ENCODE peak calls at places on chromosomes 13 and 19, in five cellular contexts. One of them, this sample, is unnamed.

GRCh38 chr19:51136891-51137551 is 5.1 kb upstream of the SIGLEC7 start:
- DNase-seq in H1: no peak
- DNase-seq in neuronal stem cell: no peak
- DNase-seq in H9: no peak
- DNase-seq in mesenchymal stem cell: no peak
- DNase-seq in this sample: peak

GRCh38 chr13:20609145-20609544 is 42.2 kb downstream of the IFT88 start:
- DNase-seq in H1: no peak
- DNase-seq in neuronal stem cell: no peak
- DNase-seq in H9: no peak
- DNase-seq in mesenchymal stem cell: peak
- DNase-seq in this sample: peak

GRCh38 chr19:20661150-20661819 is at the start of gene ZNF626:
- DNase-seq in H1: peak
- DNase-seq in neuronal stem cell: peak
- DNase-seq in H9: peak
- DNase-seq in mesenchymal stem cell: peak
- DNase-seq in this sample: peak

GRCh38 chr19:46221981-46222610 is 7.4 kb upstream of the IGFL1 start:
- DNase-seq in H1: peak
- DNase-seq in neuronal stem cell: no peak
- DNase-seq in H9: peak
- DNase-seq in mesenchymal stem cell: peak
- DNase-seq in this sample: peak

GRCh38 chr19:33177417-33177976 is 16.6 kb upstream of the LRP3 start:
- DNase-seq in H1: peak
- DNase-seq in neuronal stem cell: no peak
- DNase-seq in H9: no peak
- DNase-seq in mesenchymal stem cell: peak
- DNase-seq in this sample: peak

GRCh38 chr13:112688560-112689497 is 1.0 kb upstream of the ATP11A start:
- DNase-seq in H1: peak
- DNase-seq in neuronal stem cell: no peak
- DNase-seq in H9: peak
- DNase-seq in mesenchymal stem cell: peak
- DNase-seq in this sample: no peak

GRCh38 chr13:113855931-113856715 is 7.8 kb downstream of the GAS6 start:
- DNase-seq in H1: peak
- DNase-seq in neuronal stem cell: no peak
- DNase-seq in H9: no peak
- DNase-seq in mesenchymal stem cell: no peak
- DNase-seq in this sample: no peak

GRCh38 chr19:39293394-39293793 is 2.8 kb upstream of the IFNL1 start:
- DNase-seq in H1: no peak
- DNase-seq in neuronal stem cell: no peak
- DNase-seq in H9: no peak
- DNase-seq in mesenchymal stem cell: no peak
- DNase-seq in this sample: no peak

GRCh38 chr19:33261511-33262192 is 36.0 kb upstream of the SLC7A10 start:
- DNase-seq in H1: no peak
- DNase-seq in neuronal stem cell: no peak
- DNase-seq in H9: no peak
- DNase-seq in mesenchymal stem cell: no peak
- DNase-seq in this sample: no peak

GRCh38 chr19:9791552-9792181 is 23.1 kb upstream of the ZNF846 start:
- DNase-seq in H1: peak
- DNase-seq in neuronal stem cell: peak
- DNase-seq in H9: peak
- DNase-seq in mesenchymal stem cell: peak
- DNase-seq in this sample: peak

GRCh38 chr13:113869263-113869662 is 5.4 kb upstream of the GAS6 start:
- DNase-seq in H1: no peak
- DNase-seq in neuronal stem cell: no peak
- DNase-seq in H9: no peak
- DNase-seq in mesenchymal stem cell: no peak
- DNase-seq in this sample: no peak

GRCh38 chr19:13963603-13964105 is 11.3 kb downstream of the DCAF15 start:
- DNase-seq in H1: no peak
- DNase-seq in neuronal stem cell: no peak
- DNase-seq in H9: peak
- DNase-seq in mesenchymal stem cell: no peak
- DNase-seq in this sample: no peak

GRCh38 chr19:5358173-5358800 is 17.7 kb upstream of the PTPRS start:
- DNase-seq in H1: no peak
- DNase-seq in neuronal stem cell: no peak
- DNase-seq in H9: no peak
- DNase-seq in mesenchymal stem cell: no peak
- DNase-seq in this sample: peak

GRCh38 chr13:48000559-48001126 is 430 bp downstream of the SUCLA2 start:
- DNase-seq in H1: no peak
- DNase-seq in neuronal stem cell: no peak
- DNase-seq in H9: peak
- DNase-seq in mesenchymal stem cell: no peak
- DNase-seq in this sample: no peak
- H4K91ac ChIP-seq in H1: no peak
- H4K91ac ChIP-seq in neuronal stem cell: peak
- H4K91ac ChIP-seq in H9: no peak
- H4K91ac ChIP-seq in mesenchymal stem cell: peak
- H4K91ac ChIP-seq in this sample: peak

DNA sequence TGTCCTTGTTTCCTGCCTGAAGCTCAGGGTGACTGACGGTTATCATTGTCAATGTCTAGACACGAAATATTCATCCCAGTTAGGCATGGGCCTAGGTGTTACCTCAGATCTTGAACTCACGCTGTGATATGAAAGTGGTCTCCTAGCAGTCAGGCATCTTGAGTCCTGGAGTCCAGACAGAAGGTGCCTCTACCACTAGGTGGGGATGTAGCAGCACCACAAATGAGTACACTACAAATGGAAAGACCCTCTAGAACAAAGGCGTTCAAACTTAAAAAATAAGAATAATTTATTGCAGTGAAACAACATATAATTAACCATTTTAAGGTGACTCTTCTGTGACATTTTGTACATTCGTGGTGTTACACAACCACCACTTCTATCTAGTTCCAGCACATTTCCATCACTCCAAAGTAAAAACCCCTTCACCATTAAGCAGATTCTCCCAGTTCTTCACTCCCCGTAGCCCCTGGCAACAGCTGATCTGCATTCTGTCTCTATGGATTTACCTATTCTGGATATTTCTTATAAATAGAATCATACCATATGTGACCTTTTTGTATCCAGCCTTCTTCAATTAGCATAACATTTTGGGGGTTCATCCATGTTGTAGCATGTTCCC is 11.9 kb upstream of the FRY start:
- DNase-seq in H1: no peak
- DNase-seq in neuronal stem cell: peak
- DNase-seq in H9: peak
- DNase-seq in mesenchymal stem cell: peak
- DNase-seq in this sample: peak
- H2BK12ac ChIP-seq in H1: no peak
- H2BK12ac ChIP-seq in neuronal stem cell: no peak
- H2BK12ac ChIP-seq in H9: no peak
- H2BK12ac ChIP-seq in mesenchymal stem cell: no peak
- H2BK12ac ChIP-seq in this sample: no peak

GRCh38 chr19:2574478-2574931 is 98.6 kb downstream of the GADD45B start:
- DNase-seq in H1: no peak
- DNase-seq in neuronal stem cell: no peak
- DNase-seq in H9: no peak
- DNase-seq in mesenchymal stem cell: no peak
- DNase-seq in this sample: no peak
- H4K91ac ChIP-seq in H1: no peak
- H4K91ac ChIP-seq in neuronal stem cell: no peak
- H4K91ac ChIP-seq in H9: no peak
- H4K91ac ChIP-seq in mesenchymal stem cell: peak
- H4K91ac ChIP-seq in this sample: peak

GRCh38 chr13:74889321-74889720 is 592.6 kb downstream of the TBC1D4 start:
- DNase-seq in H1: no peak
- DNase-seq in neuronal stem cell: no peak
- DNase-seq in H9: no peak
- DNase-seq in mesenchymal stem cell: peak
- DNase-seq in this sample: no peak
- H2BK12ac ChIP-seq in H1: no peak
- H2BK12ac ChIP-seq in neuronal stem cell: no peak
- H2BK12ac ChIP-seq in H9: no peak
- H2BK12ac ChIP-seq in mesenchymal stem cell: no peak
- H2BK12ac ChIP-seq in this sample: no peak

GRCh38 chr13:52158629-52159158 is 703 bp downstream of the NEK3 start:
- DNase-seq in H1: no peak
- DNase-seq in neuronal stem cell: no peak
- DNase-seq in H9: no peak
- DNase-seq in mesenchymal stem cell: peak
- DNase-seq in this sample: peak
- H4K91ac ChIP-seq in H1: no peak
- H4K91ac ChIP-seq in neuronal stem cell: no peak
- H4K91ac ChIP-seq in H9: no peak
- H4K91ac ChIP-seq in mesenchymal stem cell: peak
- H4K91ac ChIP-seq in this sample: peak

DNA sequence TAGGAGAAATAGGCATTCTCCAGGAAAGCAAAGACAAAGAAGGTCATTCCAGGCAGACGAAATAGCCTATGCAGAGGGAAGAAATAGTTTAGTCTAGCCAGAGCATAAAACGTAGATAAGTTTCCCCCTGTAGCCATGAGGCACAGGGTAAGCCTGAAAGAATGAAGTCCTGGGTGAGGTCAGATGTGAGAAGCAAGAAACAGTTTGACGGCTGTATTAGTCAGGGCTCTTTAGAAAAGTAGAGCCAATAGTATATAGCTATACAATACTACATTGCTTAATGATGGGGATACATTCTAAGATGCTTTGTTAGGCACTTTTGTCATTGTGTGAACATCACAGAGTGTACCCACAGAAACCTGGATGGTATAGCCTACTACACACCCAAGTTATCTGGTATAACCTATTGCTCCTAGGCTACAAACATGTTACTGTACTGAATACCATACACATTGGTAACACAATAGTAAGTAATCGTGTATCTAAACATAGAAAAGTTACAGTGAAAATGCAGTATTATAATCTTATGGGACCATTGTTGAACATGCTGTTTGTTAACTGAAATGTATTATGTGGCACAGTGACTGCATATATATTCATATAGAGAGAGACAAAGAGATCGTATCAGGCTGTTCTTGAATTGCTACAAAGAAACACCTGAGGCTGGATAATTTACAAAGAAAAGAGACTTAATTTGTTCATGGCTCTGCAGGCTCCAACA is 59.3 kb upstream of the WDFY2 start:
- DNase-seq in H1: no peak
- DNase-seq in neuronal stem cell: no peak
- DNase-seq in H9: no peak
- DNase-seq in mesenchymal stem cell: peak
- DNase-seq in this sample: peak
- H2BK12ac ChIP-seq in H1: no peak
- H2BK12ac ChIP-seq in neuronal stem cell: no peak
- H2BK12ac ChIP-seq in H9: no peak
- H2BK12ac ChIP-seq in mesenchymal stem cell: no peak
- H2BK12ac ChIP-seq in this sample: no peak

GRCh38 chr19:18401580-18402112 is 4.2 kb upstream of the LRRC25 start:
- DNase-seq in H1: no peak
- DNase-seq in neuronal stem cell: no peak
- DNase-seq in H9: no peak
- DNase-seq in mesenchymal stem cell: peak
- DNase-seq in this sample: peak

GRCh38 chr19:18393836-18394235 is 3.6 kb downstream of the LRRC25 start:
- DNase-seq in H1: no peak
- DNase-seq in neuronal stem cell: no peak
- DNase-seq in H9: no peak
- DNase-seq in mesenchymal stem cell: no peak
- DNase-seq in this sample: no peak

GRCh38 chr19:18399008-18399407 is 1.6 kb upstream of the LRRC25 start:
- DNase-seq in H1: no peak
- DNase-seq in neuronal stem cell: no peak
- DNase-seq in H9: no peak
- DNase-seq in mesenchymal stem cell: peak
- DNase-seq in this sample: no peak

GRCh38 chr19:18396471-18397241 is 766 bp downstream of the LRRC25 start:
- DNase-seq in H1: no peak
- DNase-seq in neuronal stem cell: no peak
- DNase-seq in H9: no peak
- DNase-seq in mesenchymal stem cell: no peak
- DNase-seq in this sample: no peak

DNA sequence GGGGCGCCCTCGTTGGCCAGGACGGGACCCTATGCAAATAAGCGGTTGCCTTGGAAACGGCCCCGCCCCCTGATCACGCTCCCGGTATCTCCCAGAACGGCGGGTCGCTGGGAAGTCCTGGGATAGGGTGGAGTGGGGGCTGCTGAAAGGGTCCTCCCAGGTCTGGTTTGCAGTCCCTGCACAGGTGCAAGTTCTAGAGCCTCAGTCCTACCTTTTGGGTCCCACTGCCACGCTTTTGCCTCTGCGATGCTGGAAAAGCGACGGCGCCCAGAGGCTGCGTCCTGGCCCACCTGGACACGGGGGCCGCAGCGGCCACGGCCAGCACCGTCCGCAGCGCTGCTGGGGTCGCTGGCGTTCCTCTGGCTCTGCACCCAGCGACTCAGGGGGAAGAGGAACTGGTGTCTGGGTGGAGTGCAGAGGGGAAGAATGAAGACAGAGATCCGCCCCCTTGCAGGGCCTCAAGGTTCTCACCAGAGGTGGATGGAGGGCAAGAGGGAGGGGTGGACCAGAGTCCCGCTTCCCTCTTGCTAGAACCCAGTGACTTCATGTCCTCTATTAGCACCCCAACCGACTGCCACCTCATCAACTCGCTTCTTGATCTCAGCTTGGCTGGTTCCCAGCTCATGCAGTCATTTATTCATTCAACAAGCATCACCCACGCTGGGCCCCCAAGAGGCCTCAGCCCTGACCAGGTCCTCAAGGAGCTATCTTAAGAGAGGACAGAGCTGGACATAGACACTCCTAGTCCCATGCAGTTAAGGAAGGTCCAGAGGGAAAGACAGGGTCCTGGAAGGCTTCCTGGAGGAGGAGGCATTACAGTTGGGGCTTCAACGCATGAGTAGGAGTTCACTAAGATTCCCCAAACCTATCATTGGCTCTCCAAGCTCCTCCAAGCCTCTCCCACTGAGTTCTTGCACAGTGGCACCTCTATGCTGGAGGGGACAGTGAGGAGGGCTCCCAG is at the start of gene LRRC25:
- DNase-seq in H1: peak
- DNase-seq in neuronal stem cell: peak
- DNase-seq in H9: peak
- DNase-seq in mesenchymal stem cell: no peak
- DNase-seq in this sample: peak
- H4K91ac ChIP-seq in H1: peak
- H4K91ac ChIP-seq in neuronal stem cell: peak
- H4K91ac ChIP-seq in H9: no peak
- H4K91ac ChIP-seq in mesenchymal stem cell: peak
- H4K91ac ChIP-seq in this sample: no peak

GRCh38 chr13:31201341-31202024 is 1.7 kb downstream of the B3GLCT start:
- DNase-seq in H1: no peak
- DNase-seq in neuronal stem cell: no peak
- DNase-seq in H9: no peak
- DNase-seq in mesenchymal stem cell: peak
- DNase-seq in this sample: no peak
- H2BK12ac ChIP-seq in H1: no peak
- H2BK12ac ChIP-seq in neuronal stem cell: no peak
- H2BK12ac ChIP-seq in H9: no peak
- H2BK12ac ChIP-seq in mesenchymal stem cell: no peak
- H2BK12ac ChIP-seq in this sample: no peak

GRCh38 chr13:98252931-98253470 is 75.9 kb upstream of the RNF113B start:
- DNase-seq in H1: no peak
- DNase-seq in neuronal stem cell: no peak
- DNase-seq in H9: no peak
- DNase-seq in mesenchymal stem cell: peak
- DNase-seq in this sample: peak
- H4K91ac ChIP-seq in H1: no peak
- H4K91ac ChIP-seq in neuronal stem cell: no peak
- H4K91ac ChIP-seq in H9: no peak
- H4K91ac ChIP-seq in mesenchymal stem cell: no peak
- H4K91ac ChIP-seq in this sample: no peak

This sample was measured in trophoblast cell.